ENCODE peak calls at places on chromosomes 6 and 20, in ten cellular contexts. A, I, J, Y, W, H, L, O, F and G are unnamed samples.

GRCh38 chr6:161199845-161200244 is 74.0 kb downstream of the AGPAT4 start:
- DNase-seq in A (no peak), I (no peak), J (no peak), Y (no peak), W (no peak), H (no peak), L (no peak), O (no peak), F (no peak), G (no peak)

GRCh38 chr20:62354031-62354808 is 12.9 kb downstream of the LAMA5 start:
- DNase-seq in A (no peak), I (no peak), J (no peak), Y (no peak), W (no peak), H (no peak), L (no peak), O (no peak), F (no peak), G (no peak)

GRCh38 chr20:41355598-41356203 is 10.9 kb downstream of the EMILIN3 start:
- DNase-seq in A (no peak), I (no peak), J (no peak), Y (no peak), W (no peak), H (no peak), L (no peak), O (no peak), F (no peak), G (no peak)

GRCh38 chr6:53347921-53348435 is 772 bp downstream of the ELOVL5 start:
- DNase-seq in A (peak; percentile 46), I (peak; percentile 52), J (peak; percentile 59), Y (peak; percentile 73), W (peak; percentile 45), H (peak; percentile 45), L (no peak), O (peak; percentile 82), F (peak; percentile 64), G (peak; percentile 68)

GRCh38 chr6:26126394-26127221 is 39.4 kb downstream of the HFE start:
- DNase-seq in A (peak; percentile 77), I (no peak), J (no peak), Y (peak; percentile 56), W (no peak), H (no peak), L (no peak), O (no peak), F (no peak), G (no peak)

GRCh38 chr20:36779656-36780025 is 6.1 kb upstream of the DSN1 start:
- DNase-seq in A (no peak), I (no peak), J (no peak), Y (no peak), W (no peak), H (no peak), L (no peak), O (no peak), F (peak; percentile 42), G (no peak)

GRCh38 chr20:16801919-16802651 is 53.9 kb downstream of the OTOR start:
- DNase-seq in A (peak; percentile 60), I (peak; percentile 5), J (peak; percentile 87), Y (peak; percentile 53), W (no peak), H (peak; percentile 49), L (peak; percentile 30), O (peak; percentile 49), F (peak; percentile 86), G (peak; percentile 1)

GRCh38 chr6:121506761-121507754 is 71.6 kb downstream of the GJA1 start:
- DNase-seq in A (no peak), I (no peak), J (no peak), Y (peak; percentile 93), W (no peak), H (no peak), L (no peak), O (peak; percentile 51), F (no peak), G (no peak)

GRCh38 chr6:56087421-56087820 is 160.0 kb downstream of the COL21A1 start:
- DNase-seq in A (no peak), I (no peak), J (no peak), Y (peak; percentile 56), W (no peak), H (no peak), L (no peak), O (peak; percentile 32), F (no peak), G (no peak)

GRCh38 chr6:29674008-29674407 is 6.9 kb downstream of the ZFP57 start:
- DNase-seq in A (no peak), I (no peak), J (no peak), Y (no peak), W (no peak), H (no peak), L (no peak), O (no peak), F (no peak), G (no peak)

GRCh38 chr6:137848672-137849071 is 18.4 kb upstream of the TNFAIP3 start:
- DNase-seq in A (no peak), I (no peak), J (no peak), Y (peak; percentile 60), W (no peak), H (no peak), L (no peak), O (no peak), F (no peak), G (no peak)

GRCh38 chr6:54602591-54602990 is 244.0 kb upstream of the FAM83B start:
- DNase-seq in A (no peak), I (no peak), J (no peak), Y (no peak), W (no peak), H (no peak), L (no peak), O (no peak), F (no peak), G (no peak)